ENCODE peak calls at places on chromosomes 16 and 17, in six cellular contexts. I is K562, O is cardiac muscle cell, Y is tibial nerve, C is pancreas, J is AG04450. H is an unnamed sample. For H3K27me3 and H3K9me3, the result is how much of the 10 kb centered on the place peaks cover.

GRCh38 chr16:3235856-3236669 is 1.1 kb upstream of the ZNF200 start:
- DNase-seq in I (peak), O (peak), Y (no peak), C (no peak), J (no peak), H (peak)

GRCh38 chr17:55067697-55068439 is 99.3 kb downstream of the STXBP4 start:
- DNase-seq in I (peak), O (no peak), Y (no peak), C (no peak), J (no peak), H (no peak)

GRCh38 chr16:77739493-77739892 is 17.2 kb downstream of the NUDT7 start:
- DNase-seq in I (no peak), O (no peak), Y (no peak), C (no peak), J (no peak), H (no peak)

GRCh38 chr17:1168537-1169234 is 11.1 kb downstream of the ABR start:
- DNase-seq in I (no peak), O (no peak), Y (no peak), C (no peak), J (no peak), H (no peak)

GRCh38 chr16:54242199-54242598 is 44.4 kb downstream of the IRX3 start:
- DNase-seq in I (peak), O (peak), Y (no peak), C (no peak), J (no peak), H (peak)

GRCh38 chr17:56313201-56313600 is 159.9 kb downstream of the ANKFN1 start:
- DNase-seq in I (no peak), O (no peak), Y (no peak), C (no peak), J (no peak), H (no peak)

GRCh38 chr16:73214825-73215481 is 167.0 kb upstream of the ZFHX3 start:
- DNase-seq in I (no peak), O (no peak), Y (no peak), C (no peak), J (peak), H (no peak)

GRCh38 chr17:76000016-76000754 is 470 bp upstream of the CDK3 start:
- DNase-seq in I (peak), O (peak), Y (no peak), C (peak), J (no peak), H (peak)

DNA sequence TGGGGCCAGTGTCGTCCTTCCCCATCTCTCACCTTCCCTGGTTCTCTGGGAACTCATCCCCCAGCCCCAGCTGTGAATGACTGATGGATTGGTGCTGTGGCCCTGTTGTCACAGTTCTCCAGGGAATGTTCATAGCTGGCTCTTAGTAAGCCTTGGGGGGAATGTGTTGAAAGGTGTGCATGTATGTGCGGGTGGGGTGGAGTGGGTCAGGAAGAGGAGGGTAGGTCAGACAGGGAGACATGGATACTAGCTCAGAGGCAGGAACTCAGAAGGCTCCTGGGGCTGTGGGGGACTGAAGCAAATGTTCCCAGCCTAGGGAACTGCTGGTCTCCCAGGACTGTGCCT is 4.3 kb downstream of the DLX4 start:
- DNase-seq in I (no peak), O (no peak), Y (no peak), C (no peak), J (no peak), H (no peak)
- H3K27me3 ChIP-seq in I (under half), O (half or more), Y (half or more), C (under half), J (half or more), H (half or more)

DNA sequence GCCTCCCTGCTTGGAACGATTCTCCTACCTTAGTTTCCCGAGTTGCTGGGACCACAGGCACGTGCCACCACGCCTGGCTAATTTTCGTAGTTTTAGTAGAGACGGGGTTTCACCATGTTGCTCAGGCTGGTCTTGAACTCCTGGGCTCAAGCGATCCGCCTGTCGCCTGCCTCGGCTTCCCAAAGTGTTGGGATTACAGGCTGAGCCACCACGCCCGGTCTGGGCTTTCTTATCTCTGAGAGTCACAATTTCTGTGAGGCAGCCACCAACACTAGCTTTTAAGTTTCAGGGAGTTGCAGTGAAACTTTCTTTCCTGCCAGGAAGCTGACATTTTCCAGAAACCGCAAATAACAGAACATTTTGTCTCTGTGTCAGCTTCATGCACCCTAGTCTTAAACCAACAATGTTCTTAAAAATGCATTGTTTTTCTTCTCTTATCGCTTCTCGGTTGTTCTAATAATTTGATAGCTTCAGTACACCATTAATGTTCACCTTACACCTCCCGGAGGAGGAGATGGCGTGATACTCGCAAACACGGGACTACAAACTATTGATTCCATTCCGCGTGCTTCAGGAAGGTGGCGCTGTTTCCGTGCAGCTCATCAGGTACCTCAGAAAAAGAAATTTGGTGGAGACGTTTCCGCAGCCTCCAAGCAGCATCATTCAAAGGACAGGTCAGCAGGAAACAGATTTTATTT is 7.4 kb upstream of the DHRS7B start:
- DNase-seq in I (peak), O (peak), Y (peak), C (no peak), J (peak), H (peak)
- H3K9me3 ChIP-seq in I (under half), O (under half), Y (under half), C (under half), J (under half), H (under half)

GRCh38 chr17:35086931-35087573 is 23.5 kb upstream of the RFFL start:
- DNase-seq in I (no peak), O (no peak), Y (no peak), C (no peak), J (no peak), H (no peak)

GRCh38 chr17:35087731-35088646 is 24.5 kb upstream of the RFFL start:
- DNase-seq in I (peak), O (peak), Y (no peak), C (peak), J (no peak), H (peak)

GRCh38 chr17:35088911-35089845 is 25.7 kb upstream of the RFFL start:
- DNase-seq in I (peak), O (peak), Y (peak), C (peak), J (no peak), H (peak)

GRCh38 chr17:35088647-35088910 is 25.1 kb upstream of the RFFL start:
- DNase-seq in I (no peak), O (no peak), Y (no peak), C (peak), J (no peak), H (no peak)

GRCh38 chr17:35089846-35090193 is 26.3 kb upstream of the RFFL start:
- DNase-seq in I (peak), O (peak), Y (no peak), C (no peak), J (no peak), H (peak)
- TF ChIP-seq CTCF in I (no peak), O (no peak), Y (no peak), C (no peak), J (no peak), H (no peak)

GRCh38 chr17:58396173-58396572 is 21.2 kb downstream of the RNF43 start:
- DNase-seq in I (no peak), O (no peak), Y (no peak), C (no peak), J (no peak), H (no peak)

GRCh38 chr17:58391302-58391984 is 25.9 kb downstream of the RNF43 start:
- DNase-seq in I (peak), O (peak), Y (no peak), C (peak), J (no peak), H (peak)

GRCh38 chr17:58398574-58399266 is 18.6 kb downstream of the RNF43 start:
- DNase-seq in I (no peak), O (no peak), Y (no peak), C (no peak), J (no peak), H (no peak)

GRCh38 chr17:58390884-58391283 is 26.4 kb downstream of the RNF43 start:
- DNase-seq in I (no peak), O (no peak), Y (no peak), C (no peak), J (no peak), H (no peak)

DNA sequence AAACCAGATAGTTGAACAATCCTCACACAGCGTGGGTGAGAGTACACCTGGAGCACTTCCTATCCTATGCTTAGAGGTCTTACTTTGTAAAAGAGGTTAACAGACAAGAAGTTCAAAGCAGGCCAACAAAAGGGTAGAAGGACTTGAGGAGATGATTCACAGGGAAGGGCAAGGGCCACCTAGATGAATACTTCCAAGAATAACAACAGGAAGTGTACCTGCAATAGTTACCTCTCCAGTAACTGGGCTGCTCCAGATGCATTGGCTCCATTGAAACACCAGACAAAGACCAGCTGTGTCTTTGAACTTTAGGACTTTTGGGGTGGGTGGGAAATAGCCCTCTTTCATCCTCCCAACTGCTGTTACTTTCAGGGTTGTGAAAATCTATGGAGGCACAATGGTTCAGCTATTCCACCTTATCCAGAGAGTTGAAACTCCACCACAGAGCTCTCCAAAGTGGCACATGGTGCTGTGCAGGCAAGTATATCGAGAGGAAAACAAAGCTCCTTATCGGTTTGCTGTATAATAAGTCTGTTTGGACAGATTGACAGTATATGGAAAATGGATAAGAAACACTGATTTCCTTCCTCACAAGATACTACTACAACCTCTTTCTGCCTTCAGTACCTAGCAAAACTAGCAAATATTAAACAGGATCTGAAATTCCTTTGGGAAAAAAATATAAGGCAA is 22.7 kb downstream of the RNF43 start:
- DNase-seq in I (no peak), O (no peak), Y (no peak), C (no peak), J (no peak), H (no peak)
- H3K27me3 ChIP-seq in I (under half), O (under half), Y (under half), C (under half), J (under half), H (half or more)